ENCODE peak calls at places on chromosomes 16 and 17, in four cellular contexts. S, V, G and C are unnamed samples.

GRCh38 chr17:752002-752619 is at the start of gene GEMIN4:
- DNase-seq in S (peak; percentile 95), V (peak; percentile 32), G (peak; percentile 70), C (peak; percentile 65)

GRCh38 chr16:89827383-89828198 is 684 bp upstream of the SPIRE2 start:
- DNase-seq in G (no peak), S (peak; percentile 72), V (no peak), C (no peak)

GRCh38 chr17:39677581-39678339 is 9.5 kb downstream of the PNMT start:
- DNase-seq in G (peak; percentile 83), S (no peak), V (no peak), C (no peak)

GRCh38 chr17:80169107-80169506 is 723 bp upstream of the CARD14 start:
- DNase-seq in G (no peak), S (no peak), V (no peak), C (no peak)

GRCh38 chr16:57795431-57795878 is 6.8 kb downstream of the KIFC3 start:
- DNase-seq in G (no peak), S (peak; percentile 38), V (no peak), C (no peak)

GRCh38 chr17:81890447-81891302 is 711 bp downstream of the ALYREF start:
- DNase-seq in S (no peak), V (no peak), G (no peak), C (no peak)

GRCh38 chr17:10815318-10815717 is 11.4 kb upstream of the TMEM238L start:
- DNase-seq in G (no peak), S (peak; percentile 82), V (no peak), C (no peak)

GRCh38 chr17:59106463-59107305 is at the start of gene TRIM37:
- DNase-seq in S (peak; percentile 99), V (peak; percentile 95), G (peak; percentile 80), C (peak; percentile 98)

GRCh38 chr17:34275881-34276280 is 5.9 kb downstream of the CCL7 start:
- DNase-seq in G (no peak), V (no peak), S (no peak), C (peak; percentile 95)

GRCh38 chr17:5283531-5284315 is 1.6 kb downstream of the RABEP1 start:
- DNase-seq in G (no peak), S (no peak), V (no peak), C (no peak)

GRCh38 chr16:13083687-13084086 is 182.3 kb downstream of the SHISA9 start:
- DNase-seq in S (no peak), G (no peak), V (no peak), C (no peak)

GRCh38 chr17:51751072-51751471 is 407.4 kb downstream of the CA10 start:
- DNase-seq in G (no peak), V (no peak), S (no peak), C (no peak)

GRCh38 chr17:7803981-7804380 is 30.0 kb upstream of the KDM6B start:
- DNase-seq in G (no peak), S (peak; percentile 85), V (no peak), C (no peak)

GRCh38 chr17:5873781-5874180 is 196.4 kb upstream of the WSCD1 start:
- DNase-seq in S (no peak), G (no peak), V (no peak), C (no peak)

GRCh38 chr17:28907709-28908475 is 5.0 kb upstream of the DHRS13 start:
- DNase-seq in S (no peak), G (no peak), V (no peak), C (no peak)

GRCh38 chr16:10039220-10040096 is 142.8 kb downstream of the GRIN2A start:
- DNase-seq in S (no peak), V (no peak), G (no peak), C (no peak)

GRCh38 chr17:40301315-40301714 is 7.7 kb upstream of the RARA start:
- DNase-seq in V (no peak), S (peak; percentile 43), G (no peak), C (no peak)

GRCh38 chr17:83204230-83204725 is 124.9 kb downstream of the METRNL start:
- DNase-seq in S (no peak), G (no peak), V (no peak), C (no peak)

GRCh38 chr16:14003119-14003570 is 68.0 kb upstream of the MRTFB start:
- DNase-seq in V (no peak), S (peak; percentile 29), G (peak; percentile 26), C (no peak)

GRCh38 chr17:78313735-78314648 is 45.9 kb downstream of the SOCS3 start:
- DNase-seq in G (no peak), V (no peak), S (peak; percentile 92), C (no peak)

GRCh38 chr16:48720266-48720665 is 110.3 kb upstream of the N4BP1 start:
- DNase-seq in V (no peak), S (no peak), G (no peak), C (no peak)

GRCh38 chr16:84841787-84842300 is 22.1 kb downstream of the CRISPLD2 start:
- DNase-seq in S (peak; percentile 83), V (no peak), G (no peak), C (no peak)

GRCh38 chr17:58529275-58529674 is 14.8 kb upstream of the MTMR4 start:
- DNase-seq in S (no peak), G (no peak), V (no peak), C (no peak)

GRCh38 chr17:67503184-67503583 is 126.1 kb downstream of the PITPNC1 start:
- DNase-seq in G (no peak), V (no peak), S (no peak), C (no peak)

GRCh38 chr17:76367647-76368046 is 13.9 kb upstream of the PRPSAP1 start:
- DNase-seq in V (no peak), G (no peak), S (no peak), C (no peak)

GRCh38 chr17:50150354-50151040 is at the start of gene PPP1R9B:
- DNase-seq in G (no peak), S (no peak), V (no peak), C (no peak)

DNA sequence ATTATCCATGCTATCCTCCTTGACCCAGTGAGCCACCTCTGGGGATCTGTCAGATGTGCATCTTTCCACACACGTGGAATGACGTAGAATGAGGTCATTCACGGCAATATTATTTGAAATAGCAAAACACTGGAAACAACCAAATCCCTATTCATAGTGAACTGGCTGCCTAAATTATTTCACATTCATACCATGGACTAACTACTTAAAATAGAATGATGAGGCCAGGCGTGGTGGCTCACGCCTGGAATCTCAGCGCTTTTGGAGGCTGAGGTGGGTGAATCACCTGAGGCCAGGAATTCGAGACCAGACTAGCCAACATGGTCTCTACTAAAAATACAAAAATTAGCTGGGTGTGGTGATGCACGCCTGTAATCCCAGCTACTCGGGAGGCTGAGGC is 75.5 kb downstream of the RAP1GAP2 start:
- DNase-seq in G (no peak), S (no peak), V (no peak), C (no peak)
- H3K4me3 ChIP-seq in G (no peak overlapping the region), S (no peak overlapping the region), V (no peak overlapping the region), C (no peak overlapping the region)

DNA sequence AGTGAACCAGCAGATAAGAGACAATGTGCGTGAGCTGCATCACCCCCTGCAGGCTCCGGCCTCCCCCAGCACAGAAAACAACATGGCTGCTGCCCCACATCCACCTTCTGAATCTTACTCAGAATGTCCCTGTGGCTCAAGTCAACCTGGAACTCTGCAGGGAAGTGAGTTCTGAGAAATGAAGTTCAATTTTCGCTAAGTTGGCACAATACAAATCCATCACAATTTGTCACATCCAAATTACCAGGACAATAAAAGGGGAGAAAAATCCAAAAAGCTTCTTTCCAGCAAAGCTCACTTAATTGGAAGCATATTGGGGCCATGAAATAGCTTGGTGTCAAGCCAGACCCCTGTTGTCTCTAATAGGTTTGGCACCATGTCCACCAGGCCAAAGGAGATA is 38.1 kb downstream of the CLEC19A start:
- DNase-seq in G (no peak), S (no peak), V (no peak), C (no peak)
- TF ChIP-seq CTCF in G (no peak), S (no peak), V (no peak), C (no peak)

DNA sequence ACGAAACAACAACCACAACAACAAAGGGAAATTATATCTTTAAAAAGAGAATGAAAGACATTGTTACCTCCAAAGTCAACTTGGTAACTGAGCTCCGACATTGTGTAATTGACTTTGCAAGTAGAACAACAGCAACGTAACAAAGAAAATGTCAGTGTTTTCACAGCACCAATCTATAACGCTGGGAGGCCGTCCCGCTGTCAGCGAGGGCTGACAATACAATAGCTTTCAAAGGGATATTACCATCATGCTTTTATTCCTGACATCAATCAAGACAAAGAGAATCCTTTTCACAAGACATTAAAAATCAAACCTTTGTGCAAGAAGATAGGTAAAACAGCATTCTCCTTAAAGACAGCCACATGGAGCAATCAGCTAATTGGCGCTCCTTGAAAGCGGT is 6.2 kb downstream of the ZNF423 start:
- DNase-seq in S (no peak), V (no peak), G (no peak), C (no peak)
- H3K27me3 ChIP-seq in S (no peaks in the 10 kb centered on the region), V (peaks cover 27% of the 10 kb centered on the region), G (no peaks in the 10 kb centered on the region), C (peaks cover 27% of the 10 kb centered on the region)

GRCh38 chr17:3910420-3911270 is 5.6 kb downstream of the P2RX1 start:
- DNase-seq in G (no peak), S (no peak), V (no peak), C (no peak)
- H3K4me3 ChIP-seq in G (no peak overlapping the region), S (no peak overlapping the region), V (no peak overlapping the region), C (no peak overlapping the region)

GRCh38 chr16:30082545-30083090 is 6.8 kb downstream of the PPP4C start:
- DNase-seq in S (no peak), G (no peak), V (no peak), C (no peak)
- TF ChIP-seq CTCF in S (no peak), G (no peak), V (peak; percentile 45), C (peak; percentile 20)

GRCh38 chr16:1050466-1050865 is 22.1 kb upstream of the SSTR5 start:
- DNase-seq in V (no peak), G (no peak), S (no peak), C (no peak)
- H3K27me3 ChIP-seq in V (peaks cover 6% of the 10 kb centered on the region), G (no peaks in the 10 kb centered on the region), S (peaks cover 68% of the 10 kb centered on the region), C (peaks cover 16% of the 10 kb centered on the region)

GRCh38 chr17:65739026-65739425 is 177.6 kb upstream of the AXIN2 start:
- DNase-seq in G (no peak), S (no peak), V (no peak), C (no peak)
- H3K4me3 ChIP-seq in G (no peak overlapping the region), S (no peak overlapping the region), V (no peak overlapping the region), C (no peak overlapping the region)